ENCODE peak calls at places on chromosomes 12 and 14, in seven cellular contexts. One of them, this sample, is unnamed. For H3K27me3, the result is how much of the 10 kb centered on the place peaks cover.

GRCh38 chr14:101709962-101710891 is 51.3 kb upstream of the PPP2R5C start:
- DNase-seq in CD8-positive, alpha-beta memory T cell: no peak
- DNase-seq in NT2/D1: no peak
- DNase-seq in vagina: no peak
- DNase-seq in trophoblast cell: no peak
- DNase-seq in right cardiac atrium: no peak
- DNase-seq in GM23248: no peak
- DNase-seq in this sample: no peak

GRCh38 chr12:132775502-132776233 is 14.0 kb upstream of the ANKLE2 start:
- DNase-seq in GM23248: no peak
- DNase-seq in trophoblast cell: no peak
- DNase-seq in CD8-positive, alpha-beta memory T cell: no peak
- DNase-seq in vagina: no peak
- DNase-seq in right cardiac atrium: no peak
- DNase-seq in NT2/D1: no peak
- DNase-seq in this sample: no peak

GRCh38 chr12:26809611-26810298 is 23.2 kb downstream of the ITPR2 start:
- DNase-seq in vagina: no peak
- DNase-seq in trophoblast cell: no peak
- DNase-seq in GM23248: no peak
- DNase-seq in CD8-positive, alpha-beta memory T cell: no peak
- DNase-seq in right cardiac atrium: no peak
- DNase-seq in NT2/D1: no peak
- DNase-seq in this sample: no peak

GRCh38 chr14:63470877-63471565 is 72.2 kb downstream of the PPP2R5E start:
- DNase-seq in right cardiac atrium: no peak
- DNase-seq in trophoblast cell: no peak
- DNase-seq in GM23248: peak
- DNase-seq in NT2/D1: no peak
- DNase-seq in CD8-positive, alpha-beta memory T cell: no peak
- DNase-seq in vagina: no peak
- DNase-seq in this sample: no peak

GRCh38 chr12:133037207-133038005 is at the start of gene ZNF84:
- DNase-seq in right cardiac atrium: peak
- DNase-seq in NT2/D1: peak
- DNase-seq in vagina: peak
- DNase-seq in GM23248: peak
- DNase-seq in trophoblast cell: peak
- DNase-seq in CD8-positive, alpha-beta memory T cell: peak
- DNase-seq in this sample: peak

GRCh38 chr14:22427771-22428228 is 161.2 kb downstream of the DAD1 start:
- DNase-seq in NT2/D1: no peak
- DNase-seq in right cardiac atrium: peak
- DNase-seq in GM23248: peak
- DNase-seq in trophoblast cell: peak
- DNase-seq in vagina: no peak
- DNase-seq in CD8-positive, alpha-beta memory T cell: no peak
- DNase-seq in this sample: no peak

GRCh38 chr12:65121956-65122469 is 908 bp upstream of the WIF1 start:
- DNase-seq in trophoblast cell: no peak
- DNase-seq in GM23248: no peak
- DNase-seq in right cardiac atrium: no peak
- DNase-seq in CD8-positive, alpha-beta memory T cell: no peak
- DNase-seq in vagina: no peak
- DNase-seq in NT2/D1: no peak
- DNase-seq in this sample: no peak

GRCh38 chr14:24285351-24285750 is 14.0 kb upstream of the RABGGTA start:
- DNase-seq in trophoblast cell: no peak
- DNase-seq in vagina: no peak
- DNase-seq in GM23248: peak
- DNase-seq in CD8-positive, alpha-beta memory T cell: no peak
- DNase-seq in right cardiac atrium: no peak
- DNase-seq in NT2/D1: no peak
- DNase-seq in this sample: no peak

DNA sequence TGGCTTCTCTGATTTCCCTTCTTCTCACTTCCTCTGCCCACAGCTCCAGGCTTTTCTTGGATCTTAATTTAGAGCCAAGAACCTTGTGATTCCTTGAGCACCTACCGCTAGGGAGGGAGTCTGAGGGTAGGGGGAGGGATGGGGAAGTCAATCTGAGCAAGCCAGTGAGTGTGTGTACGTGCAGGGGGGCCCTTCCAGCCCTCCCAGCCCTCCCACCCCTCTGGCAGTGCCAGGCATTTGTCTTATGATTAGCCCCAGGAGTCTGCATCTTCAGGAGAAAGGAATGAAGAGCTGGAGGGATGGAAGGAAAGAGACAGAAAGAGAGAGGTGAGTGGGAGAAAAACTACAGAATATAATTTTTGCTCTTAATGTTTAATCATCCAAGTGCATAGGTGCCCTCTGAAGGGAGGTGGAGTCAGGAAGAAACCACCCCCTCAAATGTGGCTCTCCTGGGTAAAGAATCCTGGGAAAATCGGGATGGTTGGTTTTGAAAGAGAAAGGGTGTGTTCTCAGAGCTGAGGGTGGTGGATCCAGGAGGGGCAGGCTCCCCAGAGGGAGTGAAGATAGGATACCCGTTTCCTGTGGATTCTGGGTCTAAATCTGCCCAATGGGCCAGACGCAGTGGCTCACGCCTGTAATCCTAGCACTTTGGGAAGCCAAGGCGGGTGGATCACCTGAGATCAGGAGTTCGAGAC is 2.1 kb downstream of the PIANP start:
- DNase-seq in CD8-positive, alpha-beta memory T cell: no peak
- DNase-seq in NT2/D1: no peak
- DNase-seq in trophoblast cell: no peak
- DNase-seq in GM23248: no peak
- DNase-seq in vagina: no peak
- DNase-seq in right cardiac atrium: no peak
- DNase-seq in this sample: peak
- H3K27me3 ChIP-seq in CD8-positive, alpha-beta memory T cell: under half
- H3K27me3 ChIP-seq in NT2/D1: under half
- H3K27me3 ChIP-seq in trophoblast cell: under half
- H3K27me3 ChIP-seq in GM23248: under half
- H3K27me3 ChIP-seq in vagina: under half
- H3K27me3 ChIP-seq in right cardiac atrium: under half
- H3K27me3 ChIP-seq in this sample: under half

DNA sequence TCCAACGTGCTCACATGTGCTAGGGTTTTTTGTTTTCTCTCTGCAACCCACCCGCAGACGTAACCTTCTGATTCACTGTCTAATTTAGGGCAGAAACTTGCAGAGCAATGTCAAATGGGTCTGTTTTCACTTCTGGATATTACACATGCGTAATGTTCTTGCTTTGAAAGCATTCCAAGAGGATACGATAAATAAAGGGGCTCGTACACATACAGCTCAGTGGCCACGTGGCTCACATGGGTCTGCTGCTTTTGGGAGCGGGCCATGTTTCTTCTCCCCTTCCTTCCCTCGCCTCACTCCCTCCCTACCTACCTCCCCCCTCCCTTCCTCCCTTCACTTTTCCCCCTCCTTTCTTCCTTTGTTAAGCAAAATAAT is 23.4 kb downstream of the CACNA1C start:
- DNase-seq in vagina: no peak
- DNase-seq in NT2/D1: no peak
- DNase-seq in trophoblast cell: no peak
- DNase-seq in CD8-positive, alpha-beta memory T cell: no peak
- DNase-seq in right cardiac atrium: no peak
- DNase-seq in GM23248: peak
- DNase-seq in this sample: no peak
- H3K4me3 ChIP-seq in vagina: no peak
- H3K4me3 ChIP-seq in NT2/D1: no peak
- H3K4me3 ChIP-seq in trophoblast cell: no peak
- H3K4me3 ChIP-seq in CD8-positive, alpha-beta memory T cell: no peak
- H3K4me3 ChIP-seq in right cardiac atrium: no peak
- H3K4me3 ChIP-seq in GM23248: no peak
- H3K4me3 ChIP-seq in this sample: no peak

DNA sequence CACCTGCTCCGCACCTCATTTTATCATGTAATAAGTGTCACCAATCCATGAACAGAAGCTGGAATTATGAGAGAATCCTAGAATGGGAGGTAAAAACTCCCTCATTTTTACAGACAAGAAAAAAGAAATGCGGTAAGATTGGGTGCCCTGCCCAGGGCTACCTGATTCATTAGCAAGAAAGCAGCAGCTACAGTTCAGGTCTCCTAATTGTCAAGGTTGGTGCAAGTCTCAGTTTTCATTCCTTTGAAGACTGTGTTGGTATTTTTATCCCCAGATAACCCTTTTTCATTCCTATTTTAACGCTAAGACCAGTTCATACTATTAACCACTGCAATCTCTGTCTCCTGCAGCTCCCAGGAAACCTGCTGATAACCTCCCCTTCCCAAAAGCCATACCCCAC is 6.9 kb downstream of the DUSP6 start:
- DNase-seq in right cardiac atrium: no peak
- DNase-seq in GM23248: no peak
- DNase-seq in vagina: no peak
- DNase-seq in CD8-positive, alpha-beta memory T cell: no peak
- DNase-seq in NT2/D1: no peak
- DNase-seq in trophoblast cell: no peak
- DNase-seq in this sample: no peak
- H3K27me3 ChIP-seq in right cardiac atrium: under half
- H3K27me3 ChIP-seq in GM23248: under half
- H3K27me3 ChIP-seq in vagina: under half
- H3K27me3 ChIP-seq in CD8-positive, alpha-beta memory T cell: under half
- H3K27me3 ChIP-seq in NT2/D1: half or more
- H3K27me3 ChIP-seq in trophoblast cell: under half
- H3K27me3 ChIP-seq in this sample: under half

GRCh38 chr12:28257411-28257810 is 67.2 kb downstream of the CCDC91 start:
- DNase-seq in vagina: no peak
- DNase-seq in CD8-positive, alpha-beta memory T cell: no peak
- DNase-seq in GM23248: no peak
- DNase-seq in NT2/D1: no peak
- DNase-seq in trophoblast cell: no peak
- DNase-seq in right cardiac atrium: no peak
- DNase-seq in this sample: no peak

GRCh38 chr12:28258998-28259397 is 68.7 kb downstream of the CCDC91 start:
- DNase-seq in right cardiac atrium: no peak
- DNase-seq in NT2/D1: no peak
- DNase-seq in trophoblast cell: no peak
- DNase-seq in vagina: no peak
- DNase-seq in CD8-positive, alpha-beta memory T cell: no peak
- DNase-seq in GM23248: peak
- DNase-seq in this sample: no peak

GRCh38 chr12:28247806-28248205 is 57.5 kb downstream of the CCDC91 start:
- DNase-seq in vagina: no peak
- DNase-seq in GM23248: no peak
- DNase-seq in trophoblast cell: no peak
- DNase-seq in NT2/D1: no peak
- DNase-seq in right cardiac atrium: no peak
- DNase-seq in CD8-positive, alpha-beta memory T cell: no peak
- DNase-seq in this sample: no peak

GRCh38 chr12:28248555-28249127 is 58.4 kb downstream of the CCDC91 start:
- DNase-seq in GM23248: no peak
- DNase-seq in CD8-positive, alpha-beta memory T cell: no peak
- DNase-seq in right cardiac atrium: no peak
- DNase-seq in NT2/D1: peak
- DNase-seq in vagina: no peak
- DNase-seq in trophoblast cell: no peak
- DNase-seq in this sample: no peak

GRCh38 chr12:28253175-28253641 is 63.0 kb downstream of the CCDC91 start:
- DNase-seq in GM23248: peak
- DNase-seq in vagina: no peak
- DNase-seq in right cardiac atrium: no peak
- DNase-seq in CD8-positive, alpha-beta memory T cell: peak
- DNase-seq in trophoblast cell: no peak
- DNase-seq in NT2/D1: no peak
- DNase-seq in this sample: no peak
- H3K4me3 ChIP-seq in GM23248: no peak
- H3K4me3 ChIP-seq in vagina: no peak
- H3K4me3 ChIP-seq in right cardiac atrium: no peak
- H3K4me3 ChIP-seq in CD8-positive, alpha-beta memory T cell: peak
- H3K4me3 ChIP-seq in trophoblast cell: no peak
- H3K4me3 ChIP-seq in NT2/D1: no peak
- H3K4me3 ChIP-seq in this sample: no peak